ENCODE peak calls at places on chromosomes 13 and 19, in seven cellular contexts. U is GM04504, D is BJ, P is PC-3, Z is HS-5, M is Calu3, W is T-cell. H is an unnamed sample.

GRCh38 chr19:3367572-3368440 is 1.4 kb downstream of the NFIC start:
- DNase-seq in U (no peak), D (no peak), P (no peak), Z (no peak), M (no peak), W (no peak), H (no peak)

GRCh38 chr19:43738780-43739211 is 16.0 kb downstream of the SMG9 start:
- DNase-seq in U (no peak), D (no peak), P (no peak), Z (no peak), M (no peak), W (no peak), H (peak)

GRCh38 chr13:111547726-111548273 is 227.4 kb downstream of the TEX29 start:
- DNase-seq in U (no peak), D (no peak), P (no peak), Z (no peak), M (no peak), W (no peak), H (no peak)

GRCh38 chr13:40149611-40150283 is 494.3 kb downstream of the COG6 start:
- DNase-seq in U (peak), D (peak), P (peak), Z (peak), M (no peak), W (no peak), H (no peak)

GRCh38 chr19:42389899-42390298 is at the start of gene CNFN:
- DNase-seq in U (no peak), D (no peak), P (no peak), Z (no peak), M (no peak), W (no peak), H (no peak)

GRCh38 chr19:48878219-48879024 is 6.2 kb downstream of the PPP1R15A start:
- DNase-seq in U (no peak), D (no peak), P (no peak), Z (no peak), M (no peak), W (no peak), H (peak)

GRCh38 chr19:51034704-51035103 is at the start of gene KLK12:
- DNase-seq in U (no peak), D (no peak), P (no peak), Z (no peak), M (peak), W (no peak), H (peak)

GRCh38 chr13:44543424-44543823 is 32.7 kb downstream of the TSC22D1 start:
- DNase-seq in U (no peak), D (no peak), P (no peak), Z (no peak), M (no peak), W (no peak), H (no peak)

GRCh38 chr19:17846146-17846545 is 1.6 kb downstream of the JAK3 start:
- DNase-seq in U (no peak), D (no peak), P (no peak), Z (no peak), M (no peak), W (peak), H (no peak)

H was measured in HT-29.